ENCODE peak calls at places on chromosomes 12 and 14, in six cellular contexts. R, H, S, T, F and I are unnamed samples.

GRCh38 chr14:53953002-53953827 is 3.4 kb downstream of the BMP4 start:
- DNase-seq in R (no peak), H (no peak), S (peak), T (peak), F (no peak), I (peak)

GRCh38 chr12:18250313-18250916 is 10.9 kb upstream of the PIK3C2G start:
- DNase-seq in R (peak), H (no peak), S (no peak), T (peak), F (peak), I (peak)

GRCh38 chr12:105783983-105784947 is 354.5 kb downstream of the NUAK1 start:
- DNase-seq in R (no peak), H (peak), S (no peak), T (no peak), F (no peak), I (no peak)

GRCh38 chr12:32541754-32542374 is 137.2 kb upstream of the DNM1L start:
- DNase-seq in R (peak), H (no peak), S (no peak), T (peak), F (no peak), I (no peak)

GRCh38 chr14:102390486-102390885 is 27.7 kb downstream of the TECPR2 start:
- DNase-seq in R (no peak), H (no peak), S (no peak), T (no peak), F (no peak), I (no peak)

GRCh38 chr12:101779200-101779599 is 39.9 kb upstream of the SYCP3 start:
- DNase-seq in R (no peak), H (no peak), S (no peak), T (no peak), F (no peak), I (no peak)

GRCh38 chr14:82642425-82642824 is 1108.8 kb upstream of the SEL1L start:
- DNase-seq in R (no peak), H (no peak), S (no peak), T (no peak), F (no peak), I (no peak)

GRCh38 chr14:58844544-58844943 is 206.8 kb downstream of the DACT1 start:
- DNase-seq in R (no peak), H (no peak), S (no peak), T (no peak), F (no peak), I (no peak)

GRCh38 chr12:23731493-23731892 is 218.0 kb downstream of the SOX5 start:
- DNase-seq in R (no peak), H (no peak), S (no peak), T (no peak), F (no peak), I (no peak)

GRCh38 chr12:57751788-57752667 is at the start of gene CDK4:
- DNase-seq in R (peak), H (peak), S (peak), T (peak), F (peak), I (peak)

GRCh38 chr12:103278329-103278728 is 217.4 kb downstream of the C12orf42 start:
- DNase-seq in R (no peak), H (no peak), S (no peak), T (no peak), F (no peak), I (no peak)

GRCh38 chr14:64337901-64338615 is 43.9 kb upstream of the ESR2 start:
- DNase-seq in R (peak), H (no peak), S (peak), T (peak), F (no peak), I (peak)

GRCh38 chr14:30767624-30768023 is 106.7 kb upstream of the COCH start:
- DNase-seq in R (no peak), H (no peak), S (no peak), T (no peak), F (no peak), I (no peak)

GRCh38 chr12:69309461-69309860 is 38.7 kb upstream of the LYZ start:
- DNase-seq in R (no peak), H (no peak), S (no peak), T (no peak), F (no peak), I (no peak)

GRCh38 chr12:29796823-29797263 is 13.1 kb upstream of the TMTC1 start:
- DNase-seq in R (no peak), H (no peak), S (peak), T (no peak), F (peak), I (peak)

GRCh38 chr12:10113085-10113484 is 14.3 kb upstream of the CLEC1A start:
- DNase-seq in R (no peak), H (no peak), S (no peak), T (no peak), F (no peak), I (no peak)

GRCh38 chr14:103227076-103227475 is 103.8 kb downstream of the TNFAIP2 start:
- DNase-seq in R (no peak), H (no peak), S (no peak), T (no peak), F (no peak), I (no peak)

GRCh38 chr12:79618848-79619404 is 71.8 kb downstream of the PAWR start:
- DNase-seq in R (no peak), H (no peak), S (no peak), T (no peak), F (no peak), I (no peak)

GRCh38 chr12:111155521-111155920 is 213.4 kb downstream of the PHETA1 start:
- DNase-seq in R (peak), H (no peak), S (no peak), T (no peak), F (no peak), I (no peak)

GRCh38 chr14:91378945-91379932 is 38.4 kb downstream of the CCDC88C start:
- DNase-seq in R (peak), H (no peak), S (peak), T (peak), F (no peak), I (no peak)

GRCh38 chr12:64452559-64453329 is 824 bp downstream of the TBK1 start:
- DNase-seq in R (peak), H (no peak), S (peak), T (peak), F (peak), I (peak)

GRCh38 chr14:95233702-95234241 is 76.4 kb upstream of the DICER1 start:
- DNase-seq in R (no peak), H (peak), S (peak), T (no peak), F (no peak), I (no peak)

DNA sequence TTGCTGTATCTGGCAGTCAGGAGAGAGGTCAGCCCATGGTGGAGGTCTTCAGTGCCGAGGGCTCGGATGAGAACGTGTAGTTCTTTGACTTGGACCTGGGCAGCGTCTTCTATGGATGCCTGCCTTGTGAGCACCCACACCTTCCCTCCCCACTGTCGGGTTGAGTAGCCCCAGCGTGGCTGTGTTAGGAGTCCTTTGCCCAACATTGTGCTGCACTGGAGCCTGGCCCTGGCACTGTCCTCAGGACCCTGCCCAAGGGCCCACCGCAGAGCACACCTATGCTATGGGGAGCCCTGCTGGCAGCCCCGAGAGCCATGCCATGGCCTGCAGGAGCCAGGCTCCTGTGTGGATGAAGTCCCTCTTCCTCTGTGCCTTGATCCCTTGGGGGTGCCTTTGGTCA is 26.7 kb downstream of the SLC25A29 start:
- DNase-seq in R (no peak), H (no peak), S (no peak), T (no peak), F (no peak), I (no peak)
- TF ChIP-seq POLR2AphosphoS5 in R (no peak), H (peak), S (no peak), T (no peak), F (no peak), I (no peak)

DNA sequence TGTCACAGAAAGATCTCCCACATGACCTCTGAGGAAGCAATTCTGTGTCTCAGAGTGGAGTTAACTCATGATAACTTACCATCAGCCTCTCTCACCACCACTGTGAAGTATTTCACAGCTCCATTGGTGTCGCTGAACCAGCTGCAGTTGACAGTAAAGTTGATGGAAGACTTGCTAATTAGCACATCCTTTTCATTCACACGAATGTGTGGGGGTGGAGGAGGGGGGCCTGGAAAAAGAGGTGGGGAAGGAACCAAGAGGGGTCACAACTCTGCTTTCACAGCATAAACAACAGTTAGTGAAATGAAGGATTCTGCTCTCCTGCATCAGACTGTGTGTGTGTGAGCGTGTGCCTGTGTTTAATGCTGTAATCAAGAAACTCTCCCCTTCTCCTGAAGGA is 82.1 kb downstream of the PTPRB start:
- DNase-seq in R (no peak), H (no peak), S (no peak), T (no peak), F (no peak), I (no peak)
- TF ChIP-seq POLR2AphosphoS5 in R (no peak), H (no peak), S (no peak), T (no peak), F (no peak), I (no peak)

DNA sequence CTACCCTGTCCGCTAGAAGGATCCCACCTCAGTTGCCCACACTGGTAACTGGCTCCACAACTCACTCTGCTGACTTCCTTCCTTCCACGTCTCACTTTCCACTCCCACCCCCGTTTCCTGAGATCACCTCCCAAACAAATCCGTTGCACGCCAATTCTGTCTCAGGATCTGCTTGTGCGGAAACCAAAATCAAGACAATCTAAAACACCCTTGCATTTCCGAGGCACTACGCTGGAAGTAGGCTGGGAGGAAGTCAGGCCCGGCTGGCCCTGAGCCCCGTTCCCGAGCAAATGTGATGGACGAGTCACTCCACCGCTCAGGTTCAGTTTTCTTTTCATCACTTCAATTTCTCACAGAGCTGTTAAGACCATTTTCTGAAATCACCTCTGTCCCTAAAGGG is 23.1 kb downstream of the ABCB9 start:
- DNase-seq in R (no peak), H (no peak), S (no peak), T (no peak), F (no peak), I (no peak)
- TF ChIP-seq POLR2AphosphoS5 in R (no peak), H (no peak), S (no peak), T (no peak), F (no peak), I (no peak)

GRCh38 chr12:6827437-6827894 is 741 bp upstream of the P3H3 start:
- DNase-seq in R (peak), H (no peak), S (peak), T (peak), F (peak), I (peak)
- TF ChIP-seq POLR2AphosphoS5 in R (no peak), H (no peak), S (no peak), T (peak), F (peak), I (peak)

DNA sequence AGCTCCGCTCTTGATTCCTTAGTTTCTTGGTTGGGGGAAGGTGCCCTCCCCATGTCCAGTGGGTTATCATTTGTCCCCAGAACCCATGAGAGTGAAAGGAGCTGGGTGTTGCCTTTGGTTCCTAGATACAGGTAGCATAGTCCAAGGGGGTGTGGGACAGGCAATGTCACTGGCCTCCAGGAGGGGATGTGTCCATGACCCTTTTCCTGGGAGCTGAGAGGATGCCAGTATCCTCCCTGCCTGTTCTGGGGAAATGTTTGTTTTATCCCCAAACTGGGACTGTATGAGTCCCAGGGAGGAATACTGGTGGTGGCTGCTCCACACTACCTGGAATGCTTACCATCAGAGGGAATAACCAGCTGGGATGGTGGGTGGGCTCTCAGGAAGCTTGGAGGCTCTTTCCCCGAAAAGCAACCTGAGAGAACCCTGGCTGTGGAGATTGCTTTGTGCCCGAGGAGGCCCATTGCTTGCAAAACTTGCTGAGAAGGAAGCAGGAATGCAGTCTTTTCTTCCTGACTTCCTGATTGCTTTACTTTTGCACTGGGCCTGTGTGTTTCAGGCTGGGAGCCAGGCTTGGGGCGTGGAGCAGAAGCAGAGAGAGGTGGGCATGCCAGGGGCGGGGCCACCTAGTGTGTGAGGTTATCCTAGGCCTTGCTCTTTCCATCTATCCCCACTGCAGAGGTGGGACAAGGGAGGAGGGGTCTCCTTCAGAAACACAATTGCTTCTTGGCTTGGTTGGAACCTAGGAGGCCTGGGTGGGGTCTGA is 715 bp upstream of the SLC10A1 start:
- DNase-seq in R (no peak), H (no peak), S (peak), T (no peak), F (no peak), I (no peak)
- TF ChIP-seq POLR2AphosphoS5 in R (no peak), H (no peak), S (no peak), T (no peak), F (no peak), I (no peak)

DNA sequence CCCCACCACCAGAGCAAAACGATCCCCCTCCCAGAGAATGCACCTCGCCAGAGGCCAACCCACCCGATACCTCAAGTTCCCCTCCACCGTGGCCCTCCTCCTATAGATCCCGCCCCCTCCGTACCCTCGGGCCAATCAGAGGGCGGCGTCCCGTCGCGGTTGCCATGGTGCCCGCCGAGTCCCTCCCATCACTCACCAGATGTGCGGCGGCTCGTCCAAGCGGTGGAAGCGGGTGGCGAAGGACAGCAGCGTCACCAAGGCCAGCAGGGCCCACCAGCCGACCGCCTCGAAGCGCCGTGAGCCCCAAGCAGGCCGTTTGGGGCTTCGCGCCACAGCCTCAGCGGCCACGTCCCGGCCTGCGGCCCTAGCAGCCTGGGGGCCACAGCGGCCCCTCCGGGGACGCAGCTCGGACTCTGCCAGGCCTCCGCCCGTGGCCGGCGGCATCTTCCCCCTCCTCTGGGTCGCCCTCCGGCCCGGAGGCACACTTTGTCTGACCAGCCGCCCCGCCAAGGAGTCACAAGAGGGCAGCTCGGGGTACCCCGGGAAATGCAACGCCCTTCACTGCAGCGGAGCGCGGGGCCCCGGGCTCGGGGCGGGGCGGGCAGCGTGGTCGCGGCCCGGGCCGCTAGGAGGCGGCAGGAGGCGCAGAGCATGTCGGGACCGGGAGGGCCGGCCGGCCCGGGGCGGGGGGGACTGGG is at the start of gene POMT2:
- DNase-seq in R (peak), H (peak), S (peak), T (peak), F (peak), I (peak)
- TF ChIP-seq POLR2AphosphoS5 in R (peak), H (no peak), S (peak), T (peak), F (peak), I (peak)

DNA sequence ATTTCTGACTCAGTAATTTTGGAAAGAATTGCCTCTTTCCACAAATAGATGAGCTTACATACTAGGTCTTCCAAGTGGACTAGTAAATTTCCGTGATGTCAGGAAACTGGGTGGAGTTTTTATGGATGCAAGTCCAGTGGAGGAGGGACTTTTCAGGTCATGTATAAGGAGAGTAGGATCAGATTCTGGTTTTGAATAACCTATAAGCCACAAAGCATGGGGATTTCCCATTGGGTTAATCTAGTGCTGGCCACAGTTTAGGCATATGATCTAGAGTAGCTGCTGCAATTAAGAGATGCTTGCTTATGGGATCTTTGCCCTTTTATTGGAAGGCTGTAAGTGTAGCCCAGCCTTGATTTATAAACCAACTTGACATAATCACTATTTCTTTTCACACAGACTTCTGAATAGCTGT is 33.8 kb downstream of the STK38L start:
- DNase-seq in R (no peak), H (peak), S (peak), T (peak), F (peak), I (no peak)
- TF ChIP-seq POLR2AphosphoS5 in R (no peak), H (peak), S (no peak), T (no peak), F (no peak), I (no peak)

GRCh38 chr12:98593351-98594049 is at the start of gene SLC25A3:
- DNase-seq in R (peak), H (peak), S (peak), T (peak), F (peak), I (peak)

GRCh38 chr12:98592825-98593322 is 612 bp upstream of the SLC25A3 start:
- DNase-seq in R (peak), H (no peak), S (no peak), T (no peak), F (no peak), I (no peak)

GRCh38 chr12:98591209-98591608 is 2.3 kb upstream of the SLC25A3 start:
- DNase-seq in R (peak), H (no peak), S (no peak), T (peak), F (no peak), I (no peak)

GRCh38 chr12:98595152-98595988 is 1.9 kb downstream of the SLC25A3 start:
- DNase-seq in R (no peak), H (no peak), S (no peak), T (peak), F (no peak), I (no peak)

GRCh38 chr12:98594050-98594853 is 766 bp downstream of the SLC25A3 start:
- DNase-seq in R (no peak), H (no peak), S (peak), T (no peak), F (no peak), I (peak)
- TF ChIP-seq POLR2AphosphoS5 in R (no peak), H (no peak), S (no peak), T (no peak), F (no peak), I (no peak)

DNA sequence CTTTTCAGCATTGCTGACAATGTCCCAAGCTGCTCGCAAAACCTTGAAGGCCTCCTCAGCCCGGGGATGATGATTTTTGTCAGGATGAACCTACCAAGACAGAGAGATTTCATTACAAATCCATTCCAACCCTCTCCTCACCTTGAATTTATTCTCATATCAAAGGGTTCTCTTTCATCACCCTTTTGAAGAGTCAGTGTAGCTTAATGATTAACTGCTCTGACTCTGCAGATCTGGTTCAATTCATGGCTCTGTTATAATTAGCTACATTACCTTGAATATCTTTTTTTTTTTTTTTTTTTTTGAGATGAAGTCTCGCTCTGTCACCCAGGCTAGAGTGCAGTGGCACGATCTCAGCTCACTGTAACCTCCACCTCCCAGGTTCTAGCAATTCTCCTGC is 5.6 kb downstream of the ORMDL2 start:
- DNase-seq in R (no peak), H (no peak), S (no peak), T (peak), F (no peak), I (no peak)
- TF ChIP-seq POLR2AphosphoS5 in R (no peak), H (no peak), S (no peak), T (no peak), F (no peak), I (no peak)

GRCh38 chr12:4303750-4304149 is 17.3 kb upstream of the TIGAR start:
- DNase-seq in R (no peak), H (no peak), S (no peak), T (no peak), F (no peak), I (no peak)

GRCh38 chr12:4302881-4303280 is 18.1 kb upstream of the TIGAR start:
- DNase-seq in R (no peak), H (no peak), S (no peak), T (peak), F (no peak), I (no peak)

GRCh38 chr12:4300870-4301269 is 20.1 kb upstream of the TIGAR start:
- DNase-seq in R (no peak), H (no peak), S (no peak), T (no peak), F (no peak), I (no peak)

GRCh38 chr12:4297617-4298016 is 23.4 kb upstream of the TIGAR start:
- DNase-seq in R (no peak), H (no peak), S (no peak), T (no peak), F (no peak), I (no peak)

GRCh38 chr12:4301932-4302501 is 19.0 kb upstream of the TIGAR start:
- DNase-seq in R (no peak), H (no peak), S (no peak), T (peak), F (no peak), I (no peak)
- TF ChIP-seq POLR2AphosphoS5 in R (no peak), H (no peak), S (no peak), T (no peak), F (no peak), I (no peak)